ENCODE peak calls at places on chromosomes 2 and 18, in seven cellular contexts. X, Y, E, K, N, V and F are unnamed samples. For H3K9me3, the result is how much of the 10 kb centered on the place peaks cover.

GRCh38 chr2:98465456-98466201 is 21.0 kb downstream of the INPP4A start:
- DNase-seq in X (peak), Y (no peak), E (peak), K (peak), N (peak), V (no peak), F (peak)

GRCh38 chr2:56376699-56377665 is 193.2 kb downstream of the CCDC85A start:
- DNase-seq in X (no peak), Y (no peak), E (no peak), K (no peak), N (peak), V (no peak), F (no peak)

GRCh38 chr18:36769611-36770314 is 59.0 kb downstream of the TPGS2 start:
- DNase-seq in X (no peak), Y (no peak), E (no peak), K (no peak), N (peak), V (no peak), F (no peak)

GRCh38 chr2:190159453-190159852 is 96.9 kb upstream of the MSTN start:
- DNase-seq in X (no peak), Y (no peak), E (no peak), K (no peak), N (peak), V (peak), F (no peak)

GRCh38 chr2:171241771-171242170 is 81.1 kb upstream of the TLK1 start:
- DNase-seq in X (no peak), Y (no peak), E (no peak), K (no peak), N (no peak), V (no peak), F (no peak)

GRCh38 chr2:8090748-8091700 is 590.8 kb upstream of the ID2 start:
- DNase-seq in X (no peak), Y (peak), E (peak), K (no peak), N (peak), V (no peak), F (peak)

GRCh38 chr18:50306944-50307343 is 19.5 kb upstream of the CXXC1 start:
- DNase-seq in X (no peak), Y (no peak), E (no peak), K (peak), N (peak), V (no peak), F (no peak)

GRCh38 chr2:37544617-37545031 is 126.8 kb downstream of the CDC42EP3 start:
- DNase-seq in X (no peak), Y (no peak), E (no peak), K (no peak), N (no peak), V (no peak), F (no peak)

GRCh38 chr2:30766666-30767065 is 40.6 kb downstream of the CAPN13 start:
- DNase-seq in X (no peak), Y (no peak), E (no peak), K (peak), N (no peak), V (no peak), F (no peak)

GRCh38 chr18:53457068-53457467 is 767.4 kb downstream of the MBD2 start:
- DNase-seq in X (no peak), Y (no peak), E (no peak), K (no peak), N (no peak), V (no peak), F (no peak)

GRCh38 chr2:183371545-183371944 is 247.3 kb downstream of the NUP35 start:
- DNase-seq in X (no peak), Y (no peak), E (no peak), K (no peak), N (no peak), V (no peak), F (no peak)

GRCh38 chr2:112251211-112251721 is 3.6 kb downstream of the ZC3H8 start:
- DNase-seq in X (no peak), Y (no peak), E (no peak), K (no peak), N (peak), V (no peak), F (no peak)

GRCh38 chr2:201827621-201828020 is 21.3 kb downstream of the CDK15 start:
- DNase-seq in X (no peak), Y (no peak), E (no peak), K (no peak), N (peak), V (no peak), F (no peak)

GRCh38 chr2:181123798-181124217 is 143.4 kb downstream of the UBE2E3 start:
- DNase-seq in X (peak), Y (no peak), E (no peak), K (no peak), N (no peak), V (no peak), F (no peak)

GRCh38 chr2:29699045-29699444 is 222.3 kb downstream of the ALK start:
- DNase-seq in X (no peak), Y (no peak), E (no peak), K (no peak), N (no peak), V (no peak), F (no peak)

GRCh38 chr2:9790702-9791225 is 52.5 kb upstream of the TAF1B start:
- DNase-seq in X (no peak), Y (peak), E (no peak), K (no peak), N (no peak), V (no peak), F (no peak)

GRCh38 chr2:26464390-26465265 is 13.3 kb downstream of the OTOF start:
- DNase-seq in X (no peak), Y (peak), E (no peak), K (no peak), N (no peak), V (no peak), F (no peak)

GRCh38 chr2:232502901-232503791 is 15.5 kb upstream of the ECEL1 start:
- DNase-seq in X (peak), Y (no peak), E (peak), K (peak), N (peak), V (no peak), F (no peak)

GRCh38 chr18:58297198-58297597 is 253.2 kb downstream of the NEDD4L start:
- DNase-seq in X (no peak), Y (no peak), E (no peak), K (no peak), N (peak), V (no peak), F (no peak)

GRCh38 chr2:127193948-127194267 is 26.2 kb downstream of the CYP27C1 start:
- DNase-seq in X (no peak), Y (no peak), E (no peak), K (no peak), N (peak), V (no peak), F (no peak)

GRCh38 chr2:26892916-26893524 is 45.1 kb downstream of the DPYSL5 start:
- DNase-seq in X (no peak), Y (no peak), E (no peak), K (no peak), N (no peak), V (no peak), F (no peak)

GRCh38 chr2:95063401-95063958 is 38.0 kb downstream of the MAL start:
- DNase-seq in X (no peak), Y (no peak), E (no peak), K (peak), N (no peak), V (no peak), F (no peak)

GRCh38 chr2:51994123-51994788 is 962.3 kb upstream of the NRXN1 start:
- DNase-seq in X (no peak), Y (no peak), E (no peak), K (no peak), N (no peak), V (no peak), F (no peak)

GRCh38 chr2:234494361-234495075 is 2.4 kb downstream of the ARL4C start:
- DNase-seq in X (peak), Y (no peak), E (no peak), K (peak), N (peak), V (peak), F (no peak)

GRCh38 chr2:151657667-151658076 is 76.6 kb downstream of the NEB start:
- DNase-seq in X (no peak), Y (no peak), E (no peak), K (no peak), N (peak), V (no peak), F (no peak)

GRCh38 chr2:26300234-26300641 is 45.7 kb upstream of the SELENOI start:
- DNase-seq in X (no peak), Y (no peak), E (no peak), K (peak), N (peak), V (peak), F (no peak)

DNA sequence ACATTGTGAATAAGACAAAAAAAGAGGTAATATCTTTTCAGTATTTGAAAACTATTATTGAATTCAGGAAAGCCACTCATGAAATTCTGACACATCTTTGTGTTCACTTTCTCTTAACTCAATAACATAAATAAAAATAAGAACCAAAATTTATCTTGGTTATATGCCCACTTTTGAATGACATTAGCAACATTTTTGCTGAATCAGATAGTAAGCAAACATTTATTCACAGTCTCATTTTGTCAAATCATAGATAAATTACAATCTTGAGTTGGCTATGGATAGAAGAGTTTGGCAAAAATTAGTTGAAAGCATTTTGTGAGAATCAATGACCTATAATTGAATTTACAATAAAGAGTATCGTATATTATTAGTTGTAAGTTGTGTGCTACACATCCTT is 545.1 kb upstream of the PKDCC start:
- DNase-seq in X (no peak), Y (no peak), E (no peak), K (no peak), N (no peak), V (no peak), F (no peak)
- H3K9me3 ChIP-seq in X (under half), Y (under half), E (under half), K (under half), N (under half), V (under half), F (under half)

GRCh38 chr2:195686564-195686963 is 29.5 kb downstream of the SLC39A10 start:
- DNase-seq in X (no peak), Y (no peak), E (no peak), K (no peak), N (no peak), V (no peak), F (no peak)
- H3K9me3 ChIP-seq in X (under half), Y (under half), E (under half), K (under half), N (under half), V (under half), F (under half)

GRCh38 chr18:79899609-79900435 is 51.6 kb downstream of the SLC66A2 start:
- DNase-seq in X (no peak), Y (peak), E (no peak), K (no peak), N (no peak), V (no peak), F (peak)
- H3K9me3 ChIP-seq in X (under half), Y (under half), E (under half), K (half or more), N (under half), V (under half), F (under half)

DNA sequence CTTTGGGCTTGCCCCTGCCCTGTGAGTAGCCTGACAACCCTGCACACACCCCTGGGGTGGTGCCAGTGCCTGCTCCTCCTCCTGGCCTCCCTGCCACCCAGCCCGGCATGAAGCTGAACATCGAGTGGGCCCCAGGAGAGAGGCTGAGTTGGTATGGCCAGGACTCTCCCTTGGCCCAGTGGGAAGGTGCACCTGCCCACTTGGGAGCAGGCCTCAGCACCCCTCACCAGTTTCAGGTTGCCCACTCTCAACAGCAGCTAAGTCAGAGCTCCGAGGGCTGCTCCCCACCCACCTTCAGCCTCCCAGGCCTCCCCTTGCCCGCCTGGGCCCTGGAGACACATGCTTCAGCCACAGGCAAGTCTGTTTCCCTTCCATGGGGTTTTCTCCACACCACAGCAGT is 203.1 kb downstream of the KLHL29 start:
- DNase-seq in X (no peak), Y (no peak), E (no peak), K (no peak), N (no peak), V (no peak), F (no peak)
- H3K9me3 ChIP-seq in X (under half), Y (under half), E (under half), K (under half), N (under half), V (under half), F (under half)

GRCh38 chr18:78659748-78660147 is 319.9 kb upstream of the SALL3 start:
- DNase-seq in X (no peak), Y (no peak), E (no peak), K (no peak), N (no peak), V (peak), F (no peak)
- H3K9me3 ChIP-seq in X (under half), Y (under half), E (under half), K (under half), N (under half), V (under half), F (under half)

DNA sequence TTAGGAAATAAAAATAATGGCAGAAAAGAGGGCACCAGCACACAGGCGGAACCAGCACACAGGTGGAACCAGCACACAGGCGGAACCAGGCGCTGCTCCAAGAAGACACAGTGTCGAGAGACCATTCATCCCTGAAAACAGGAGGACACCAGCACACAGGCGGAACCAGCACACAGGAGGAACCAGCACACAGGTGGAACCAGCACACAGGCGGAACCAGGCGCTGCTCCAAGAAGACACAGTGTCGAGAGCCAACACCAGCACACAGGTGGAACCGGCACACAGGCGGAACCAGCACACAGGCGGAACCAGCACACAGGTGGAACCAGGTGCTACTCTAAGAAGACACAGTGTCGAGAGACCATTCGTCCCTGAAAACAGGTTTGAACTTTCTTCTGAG is 115.5 kb upstream of the TMEM18 start:
- DNase-seq in X (no peak), Y (no peak), E (no peak), K (no peak), N (no peak), V (no peak), F (no peak)
- H3K9me3 ChIP-seq in X (under half), Y (under half), E (under half), K (under half), N (under half), V (under half), F (under half)

GRCh38 chr2:200677721-200678532 is 92.1 kb downstream of the AOX1 start:
- DNase-seq in X (no peak), Y (no peak), E (no peak), K (no peak), N (peak), V (no peak), F (no peak)

GRCh38 chr2:200668473-200668872 is 82.7 kb downstream of the AOX1 start:
- DNase-seq in X (no peak), Y (no peak), E (no peak), K (no peak), N (no peak), V (no peak), F (no peak)

GRCh38 chr2:200677161-200677560 is 91.3 kb downstream of the AOX1 start:
- DNase-seq in X (no peak), Y (no peak), E (no peak), K (no peak), N (no peak), V (no peak), F (no peak)

GRCh38 chr2:200670313-200670712 is 84.5 kb downstream of the AOX1 start:
- DNase-seq in X (no peak), Y (no peak), E (no peak), K (no peak), N (no peak), V (no peak), F (no peak)

GRCh38 chr2:200673191-200673590 is 87.4 kb downstream of the AOX1 start:
- DNase-seq in X (no peak), Y (no peak), E (no peak), K (no peak), N (no peak), V (no peak), F (no peak)
- H3K9me3 ChIP-seq in X (under half), Y (under half), E (under half), K (under half), N (under half), V (under half), F (under half)

GRCh38 chr18:14975431-14975830 is 227.5 kb downstream of the ANKRD30B start:
- DNase-seq in X (no peak), Y (no peak), E (no peak), K (no peak), N (no peak), V (no peak), F (no peak)
- H3K9me3 ChIP-seq in X (under half), Y (under half), E (under half), K (under half), N (under half), V (under half), F (under half)

GRCh38 chr2:174172802-174173355 is 75.5 kb downstream of the OLA1 start:
- DNase-seq in X (no peak), Y (no peak), E (no peak), K (no peak), N (no peak), V (no peak), F (no peak)

GRCh38 chr2:174174741-174175140 is 73.6 kb downstream of the OLA1 start:
- DNase-seq in X (no peak), Y (no peak), E (no peak), K (no peak), N (no peak), V (no peak), F (no peak)

GRCh38 chr2:174169372-174169771 is 79.0 kb downstream of the OLA1 start:
- DNase-seq in X (no peak), Y (no peak), E (no peak), K (no peak), N (no peak), V (no peak), F (no peak)

GRCh38 chr2:174176898-174177297 is 71.4 kb downstream of the OLA1 start:
- DNase-seq in X (no peak), Y (no peak), E (no peak), K (no peak), N (peak), V (no peak), F (no peak)

GRCh38 chr2:174171686-174172445 is 76.5 kb downstream of the OLA1 start:
- DNase-seq in X (no peak), Y (no peak), E (no peak), K (no peak), N (no peak), V (no peak), F (no peak)
- H3K9me3 ChIP-seq in X (under half), Y (under half), E (under half), K (under half), N (under half), V (under half), F (half or more)